ENCODE peak calls at places on chromosomes 3 and 15, in five cellular contexts. One of them, this sample, is unnamed.

GRCh38 chr3:481680-482079 is 285.1 kb downstream of the CHL1 start:
- DNase-seq in K562: no peak
- DNase-seq in HepG2: no peak
- DNase-seq in GM12878: no peak
- DNase-seq in SK-N-SH: peak; percentile 36
- DNase-seq in this sample: no peak

GRCh38 chr3:46670000-46670890 is 23.2 kb downstream of the ALS2CL start:
- DNase-seq in SK-N-SH: peak; percentile 11
- DNase-seq in K562: no peak
- DNase-seq in HepG2: no peak
- DNase-seq in GM12878: no peak
- DNase-seq in this sample: no peak

GRCh38 chr15:57494575-57494974 is 97.1 kb upstream of the MYZAP start:
- DNase-seq in HepG2: no peak
- DNase-seq in K562: no peak
- DNase-seq in SK-N-SH: no peak
- DNase-seq in GM12878: no peak
- DNase-seq in this sample: no peak

GRCh38 chr3:160224256-160224655 is 966 bp upstream of the C3orf80 start:
- DNase-seq in GM12878: no peak
- DNase-seq in SK-N-SH: no peak
- DNase-seq in K562: no peak
- DNase-seq in HepG2: no peak
- DNase-seq in this sample: no peak

GRCh38 chr3:153173758-153174516 is 11.9 kb downstream of the RAP2B start:
- DNase-seq in K562: peak; percentile 44
- DNase-seq in HepG2: peak; percentile 39
- DNase-seq in SK-N-SH: no peak
- DNase-seq in GM12878: no peak
- DNase-seq in this sample: peak; percentile 52

GRCh38 chr15:39283531-39283930 is 297.3 kb upstream of the THBS1 start:
- DNase-seq in SK-N-SH: no peak
- DNase-seq in GM12878: no peak
- DNase-seq in K562: no peak
- DNase-seq in HepG2: no peak
- DNase-seq in this sample: no peak

GRCh38 chr15:31347067-31347975 is 20.7 kb downstream of the KLF13 start:
- DNase-seq in GM12878: no peak
- DNase-seq in SK-N-SH: no peak
- DNase-seq in K562: no peak
- DNase-seq in HepG2: no peak
- DNase-seq in this sample: no peak

GRCh38 chr3:53234130-53234840 is 21.5 kb downstream of the TKT start:
- DNase-seq in HepG2: no peak
- DNase-seq in SK-N-SH: no peak
- DNase-seq in K562: no peak
- DNase-seq in GM12878: no peak
- DNase-seq in this sample: no peak

GRCh38 chr3:14439501-14440167 is 37.2 kb downstream of the SLC6A6 start:
- DNase-seq in HepG2: no peak
- DNase-seq in SK-N-SH: peak; percentile 87
- DNase-seq in K562: peak; percentile 85
- DNase-seq in GM12878: no peak
- DNase-seq in this sample: no peak

GRCh38 chr3:64945171-64945684 is 257.4 kb upstream of the ADAMTS9 start:
- DNase-seq in K562: peak; percentile 8
- DNase-seq in HepG2: no peak
- DNase-seq in SK-N-SH: no peak
- DNase-seq in GM12878: no peak
- DNase-seq in this sample: no peak

GRCh38 chr3:72237679-72238320 is 452.9 kb upstream of the PROK2 start:
- DNase-seq in HepG2: no peak
- DNase-seq in SK-N-SH: no peak
- DNase-seq in GM12878: no peak
- DNase-seq in K562: no peak
- DNase-seq in this sample: no peak

GRCh38 chr3:11244131-11244677 is 28.0 kb upstream of the ATG7 start:
- DNase-seq in GM12878: no peak
- DNase-seq in HepG2: no peak
- DNase-seq in K562: no peak
- DNase-seq in SK-N-SH: no peak
- DNase-seq in this sample: no peak
- TF ChIP-seq ZBTB33 in GM12878: no peak
- TF ChIP-seq ZBTB33 in HepG2: no peak
- TF ChIP-seq ZBTB33 in K562: no peak
- TF ChIP-seq ZBTB33 in SK-N-SH: no peak
- TF ChIP-seq ZBTB33 in this sample: no peak

DNA sequence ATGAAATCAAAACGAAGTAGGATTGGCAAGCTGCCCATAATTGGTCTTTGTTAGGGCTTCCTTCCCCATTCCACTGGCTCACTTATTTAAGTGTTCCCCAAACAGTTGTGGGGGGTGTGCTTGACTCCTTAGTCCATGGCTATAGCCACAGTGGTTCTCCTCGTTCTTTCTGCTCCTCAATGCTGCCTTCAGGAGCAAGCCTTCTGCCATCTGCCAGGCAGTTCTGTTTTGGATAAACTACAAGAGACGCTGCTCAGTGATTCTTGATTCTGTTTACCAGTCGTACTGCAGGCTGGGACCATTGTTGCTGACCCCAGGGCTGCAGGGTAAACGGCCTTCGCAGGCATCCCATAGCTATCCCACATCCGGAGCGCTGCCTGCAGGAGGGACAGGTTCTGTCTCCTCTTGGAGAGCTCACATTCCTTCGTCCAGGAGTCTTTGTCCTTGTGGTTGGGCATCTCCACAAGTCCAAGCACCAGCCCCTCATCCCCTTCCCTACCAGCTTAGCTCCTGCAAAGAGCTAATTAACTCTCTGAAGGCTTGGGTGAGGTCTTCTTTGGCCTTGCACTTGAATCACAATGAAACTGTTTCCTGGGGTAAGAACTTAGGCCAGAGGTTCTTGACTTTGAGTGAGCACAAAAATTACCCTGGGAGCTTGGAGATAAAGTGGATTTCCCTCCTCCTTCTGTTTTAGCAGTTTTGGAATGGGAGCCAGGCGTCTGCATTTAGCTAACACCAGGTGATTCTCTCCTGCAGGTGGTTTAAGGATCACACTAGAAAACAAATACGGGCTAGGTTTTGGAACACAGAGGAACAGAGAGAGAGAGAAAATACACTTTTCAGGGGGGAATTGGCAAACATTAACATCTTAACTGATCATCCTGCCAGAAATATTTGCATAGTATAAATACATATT is 114.9 kb downstream of the SV2B start:
- DNase-seq in GM12878: no peak
- DNase-seq in HepG2: no peak
- DNase-seq in SK-N-SH: no peak
- DNase-seq in K562: no peak
- DNase-seq in this sample: no peak
- TF ChIP-seq ZBTB33 in GM12878: no peak
- TF ChIP-seq ZBTB33 in HepG2: no peak
- TF ChIP-seq ZBTB33 in SK-N-SH: no peak
- TF ChIP-seq ZBTB33 in K562: no peak
- TF ChIP-seq ZBTB33 in this sample: no peak

GRCh38 chr3:44995142-44995770 is 19.2 kb downstream of the EXOSC7 start:
- DNase-seq in HepG2: no peak
- DNase-seq in K562: no peak
- DNase-seq in GM12878: no peak
- DNase-seq in SK-N-SH: peak; percentile 80
- DNase-seq in this sample: no peak
- TF ChIP-seq ZBTB33 in HepG2: no peak
- TF ChIP-seq ZBTB33 in K562: no peak
- TF ChIP-seq ZBTB33 in GM12878: no peak
- TF ChIP-seq ZBTB33 in SK-N-SH: no peak
- TF ChIP-seq ZBTB33 in this sample: no peak

GRCh38 chr3:191246628-191247027 is 47.6 kb downstream of the OSTN start:
- DNase-seq in HepG2: no peak
- DNase-seq in K562: no peak
- DNase-seq in SK-N-SH: no peak
- DNase-seq in GM12878: no peak
- DNase-seq in this sample: peak; percentile 83
- TF ChIP-seq ZBTB33 in HepG2: no peak
- TF ChIP-seq ZBTB33 in K562: no peak
- TF ChIP-seq ZBTB33 in SK-N-SH: no peak
- TF ChIP-seq ZBTB33 in GM12878: no peak
- TF ChIP-seq ZBTB33 in this sample: peak; percentile 71

DNA sequence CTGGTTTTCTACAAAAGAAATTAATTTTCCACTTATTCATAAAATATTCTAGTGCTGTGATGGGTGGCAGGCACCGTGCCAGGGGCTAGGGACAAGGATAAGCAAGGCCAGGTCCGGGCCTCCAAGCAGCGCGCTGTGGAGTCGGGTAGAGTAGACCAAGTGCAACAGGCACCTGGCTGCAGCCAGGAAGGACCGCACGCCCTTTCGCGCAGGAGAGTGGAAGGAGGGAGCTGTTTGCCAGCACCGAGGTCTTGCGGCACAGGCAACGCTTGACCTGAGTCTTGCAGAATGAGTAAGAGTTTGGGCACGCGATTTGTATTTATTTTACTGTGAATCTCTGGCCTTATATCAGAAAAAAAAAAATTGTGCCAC is at the start of gene CASR:
- DNase-seq in HepG2: no peak
- DNase-seq in SK-N-SH: no peak
- DNase-seq in K562: no peak
- DNase-seq in GM12878: no peak
- DNase-seq in this sample: no peak
- TF ChIP-seq ZBTB33 in HepG2: no peak
- TF ChIP-seq ZBTB33 in SK-N-SH: no peak
- TF ChIP-seq ZBTB33 in K562: no peak
- TF ChIP-seq ZBTB33 in GM12878: no peak
- TF ChIP-seq ZBTB33 in this sample: no peak

GRCh38 chr3:108546249-108546648 is 35.9 kb upstream of the MYH15 start:
- DNase-seq in K562: no peak
- DNase-seq in SK-N-SH: no peak
- DNase-seq in HepG2: no peak
- DNase-seq in GM12878: no peak
- DNase-seq in this sample: no peak

GRCh38 chr3:108548304-108548703 is 37.9 kb upstream of the MYH15 start:
- DNase-seq in SK-N-SH: no peak
- DNase-seq in HepG2: no peak
- DNase-seq in GM12878: no peak
- DNase-seq in K562: no peak
- DNase-seq in this sample: no peak

GRCh38 chr3:108552267-108553159 is 36.7 kb downstream of the CIP2A start:
- DNase-seq in K562: peak; percentile 6
- DNase-seq in HepG2: peak; percentile 35
- DNase-seq in GM12878: no peak
- DNase-seq in SK-N-SH: peak; percentile 11
- DNase-seq in this sample: peak; percentile 19

GRCh38 chr3:108546692-108547091 is 36.3 kb upstream of the MYH15 start:
- DNase-seq in GM12878: no peak
- DNase-seq in SK-N-SH: no peak
- DNase-seq in K562: no peak
- DNase-seq in HepG2: no peak
- DNase-seq in this sample: no peak

GRCh38 chr3:108548886-108549285 is 38.5 kb upstream of the MYH15 start:
- DNase-seq in SK-N-SH: no peak
- DNase-seq in HepG2: no peak
- DNase-seq in GM12878: no peak
- DNase-seq in K562: no peak
- DNase-seq in this sample: no peak
- TF ChIP-seq ZBTB33 in SK-N-SH: no peak
- TF ChIP-seq ZBTB33 in HepG2: no peak
- TF ChIP-seq ZBTB33 in GM12878: no peak
- TF ChIP-seq ZBTB33 in K562: no peak
- TF ChIP-seq ZBTB33 in this sample: no peak

DNA sequence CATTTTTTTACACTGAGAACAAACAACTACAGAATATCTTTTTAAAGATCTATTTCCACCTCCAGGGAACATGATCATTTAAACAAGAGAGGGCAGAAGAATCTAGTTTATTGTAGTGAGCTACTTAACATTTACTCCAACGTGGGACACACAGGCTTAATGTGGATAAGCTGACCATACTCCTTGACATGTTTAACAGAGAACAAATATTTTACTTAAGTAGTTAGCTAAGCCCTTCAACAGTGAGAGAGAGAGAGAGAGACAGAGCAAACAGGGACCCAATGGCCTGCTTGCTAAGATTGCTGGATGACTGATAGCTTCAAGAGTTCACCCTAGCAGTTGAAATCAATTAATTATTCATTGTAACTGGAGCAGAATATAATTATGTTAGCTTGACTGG is 158.6 kb downstream of the ADAM10 start:
- DNase-seq in SK-N-SH: no peak
- DNase-seq in K562: no peak
- DNase-seq in GM12878: no peak
- DNase-seq in HepG2: no peak
- DNase-seq in this sample: no peak
- TF ChIP-seq ZBTB33 in SK-N-SH: no peak
- TF ChIP-seq ZBTB33 in K562: no peak
- TF ChIP-seq ZBTB33 in GM12878: no peak
- TF ChIP-seq ZBTB33 in HepG2: no peak
- TF ChIP-seq ZBTB33 in this sample: no peak

DNA sequence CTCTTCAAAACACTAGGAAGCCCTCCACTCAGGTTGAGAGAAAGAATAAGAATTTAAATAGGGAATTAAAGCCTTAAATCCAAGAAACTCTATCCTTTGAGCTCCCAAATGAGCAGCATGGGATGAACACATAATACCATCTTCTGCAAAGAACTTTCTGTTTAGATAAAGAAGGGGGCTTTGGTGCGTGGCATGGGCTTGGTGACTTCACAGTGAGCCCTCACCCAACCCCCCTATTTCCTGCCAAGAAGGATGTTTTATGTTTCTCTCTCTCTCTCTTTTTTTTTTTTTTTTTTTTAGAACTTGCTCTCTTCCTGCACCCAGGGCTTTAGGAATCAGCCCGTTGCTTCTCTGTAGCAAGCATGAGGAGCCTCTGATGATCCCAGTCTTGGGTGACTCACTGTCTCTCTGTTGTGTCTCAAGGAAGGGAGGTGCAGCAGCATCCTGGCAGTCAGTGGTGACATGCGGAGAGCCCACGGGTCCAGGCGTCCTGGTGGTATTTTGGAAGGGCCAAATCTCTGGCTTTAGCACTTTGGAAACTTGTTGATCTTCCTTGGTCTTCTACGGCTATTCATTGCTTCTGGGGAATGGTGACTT is 49.1 kb downstream of the CCK start:
- DNase-seq in HepG2: no peak
- DNase-seq in SK-N-SH: no peak
- DNase-seq in GM12878: no peak
- DNase-seq in K562: no peak
- DNase-seq in this sample: no peak
- TF ChIP-seq ZBTB33 in HepG2: no peak
- TF ChIP-seq ZBTB33 in SK-N-SH: no peak
- TF ChIP-seq ZBTB33 in GM12878: no peak
- TF ChIP-seq ZBTB33 in K562: no peak
- TF ChIP-seq ZBTB33 in this sample: no peak

This sample was measured in HCT116.